ENCODE peak calls at places on chromosomes 6 and 20, in four cellular contexts. T, L, W and P are unnamed samples.
A peak's percentile ranks its signal among the peaks of the same experiment; 100 is the strongest.

GRCh38 chr6:1606533-1607235 is 3.0 kb upstream of the FOXC1 start:
- DNase-seq in T (no peak), L (no peak), W (no peak), P (no peak)

GRCh38 chr6:89313006-89313405 is 2.1 kb downstream of the GABRR2 start:
- DNase-seq in T (no peak), L (no peak), W (no peak), P (no peak)

GRCh38 chr6:39092124-39092523 is 22.9 kb downstream of the SAYSD1 start:
- DNase-seq in T (no peak), L (no peak), W (peak; percentile 58), P (no peak)

GRCh38 chr6:83757021-83757420 is 48.1 kb upstream of the SNAP91 start:
- DNase-seq in T (no peak), L (no peak), W (no peak), P (no peak)

GRCh38 chr6:11921017-11921438 is 91.1 kb upstream of the HIVEP1 start:
- DNase-seq in T (no peak), L (no peak), W (no peak), P (no peak)

GRCh38 chr6:56683882-56684281 is 41.2 kb upstream of the DST start:
- DNase-seq in T (no peak), L (peak; percentile 51), W (no peak), P (no peak)

GRCh38 chr6:138818496-138819194 is 22.8 kb downstream of the ECT2L start:
- DNase-seq in T (no peak), L (no peak), W (no peak), P (no peak)

GRCh38 chr20:64058536-64058935 is 4.5 kb upstream of the TCEA2 start:
- DNase-seq in T (no peak), L (no peak), W (no peak), P (no peak)

GRCh38 chr20:4973330-4974097 is 27.8 kb downstream of the SLC23A2 start:
- DNase-seq in T (peak; percentile 85), L (no peak), W (no peak), P (no peak)

GRCh38 chr20:3218307-3218988 is 9.2 kb downstream of the ITPA start:
- DNase-seq in T (no peak), L (peak; percentile 25), W (peak; percentile 55), P (no peak)

GRCh38 chr6:24673625-24674024 is 6.7 kb downstream of the ACOT13 start:
- DNase-seq in T (no peak), L (no peak), W (no peak), P (no peak)

GRCh38 chr6:72828904-72829303 is 207.0 kb downstream of the KCNQ5 start:
- DNase-seq in T (no peak), L (no peak), W (no peak), P (no peak)

GRCh38 chr20:11499235-11499634 is 418.5 kb upstream of the BTBD3 start:
- DNase-seq in T (no peak), L (no peak), W (no peak), P (no peak)

GRCh38 chr6:135600931-135601330 is 103.4 kb upstream of the AHI1 start:
- DNase-seq in T (no peak), L (no peak), W (no peak), P (no peak)

GRCh38 chr20:13875265-13875811 is 90.5 kb downstream of the NDUFAF5 start:
- DNase-seq in T (no peak), L (no peak), W (no peak), P (no peak)

GRCh38 chr6:71123051-71123450 is 165.6 kb upstream of the OGFRL1 start:
- DNase-seq in T (no peak), L (no peak), W (no peak), P (no peak)

GRCh38 chr6:132412656-132413500 is 11.6 kb upstream of the MOXD1 start:
- DNase-seq in T (no peak), L (no peak), W (no peak), P (no peak)

GRCh38 chr6:104531591-104531990 is 328.1 kb downstream of the HACE1 start:
- DNase-seq in T (no peak), L (no peak), W (no peak), P (no peak)

GRCh38 chr6:143337201-143337949 is 113.1 kb downstream of the ADAT2 start:
- DNase-seq in T (peak; percentile 44), L (no peak), W (peak; percentile 62), P (peak; percentile 78)

GRCh38 chr6:125285936-125286335 is 15.8 kb downstream of the HDDC2 start:
- DNase-seq in T (no peak), L (no peak), W (no peak), P (no peak)

GRCh38 chr6:157385482-157385881 is 4.5 kb downstream of the ZDHHC14 start:
- DNase-seq in T (no peak), L (no peak), W (no peak), P (no peak)

GRCh38 chr6:135261872-135262725 is 81.0 kb downstream of the MYB start:
- DNase-seq in T (no peak), L (no peak), W (no peak), P (no peak)

GRCh38 chr6:143111443-143111842 is 50.8 kb downstream of the AIG1 start:
- DNase-seq in T (no peak), L (no peak), W (no peak), P (no peak)

GRCh38 chr6:170147832-170148708 is 142.8 kb downstream of the DLL1 start:
- DNase-seq in T (no peak), L (no peak), W (no peak), P (no peak)

GRCh38 chr6:26592649-26593048 is 4.1 kb upstream of the ABT1 start:
- DNase-seq in T (no peak), L (no peak), W (no peak), P (no peak)

GRCh38 chr20:16143596-16143995 is 429.7 kb downstream of the KIF16B start:
- DNase-seq in T (no peak), L (no peak), W (no peak), P (no peak)

GRCh38 chr20:9506964-9507369 is 7.4 kb upstream of the LAMP5 start:
- DNase-seq in T (no peak), L (no peak), W (no peak), P (no peak)

GRCh38 chr6:132466952-132467351 is 46.0 kb downstream of the STX7 start:
- DNase-seq in T (no peak), L (no peak), W (no peak), P (no peak)

GRCh38 chr6:29758761-29759160 is 35.5 kb downstream of the HLA-F start:
- DNase-seq in T (no peak), L (no peak), W (no peak), P (no peak)

GRCh38 chr6:72624557-72625160 is 2.8 kb downstream of the KCNQ5 start:
- DNase-seq in T (no peak), L (no peak), W (no peak), P (no peak)

GRCh38 chr20:8183526-8183925 is 51.5 kb downstream of the PLCB1 start:
- DNase-seq in T (no peak), L (no peak), W (no peak), P (no peak)

GRCh38 chr6:26323525-26324294 is 41.3 kb upstream of the BTN3A2 start:
- DNase-seq in T (no peak), L (no peak), W (no peak), P (no peak)

GRCh38 chr6:2893276-2893675 is 9.8 kb downstream of the SERPINB9 start:
- DNase-seq in T (no peak), L (no peak), W (no peak), P (no peak)
- H3K36me3 ChIP-seq in T (no peaks in the 10 kb centered on the region), L (no peaks in the 10 kb centered on the region), W (no peaks in the 10 kb centered on the region), P (peaks cover 30% of the 10 kb centered on the region)

DNA sequence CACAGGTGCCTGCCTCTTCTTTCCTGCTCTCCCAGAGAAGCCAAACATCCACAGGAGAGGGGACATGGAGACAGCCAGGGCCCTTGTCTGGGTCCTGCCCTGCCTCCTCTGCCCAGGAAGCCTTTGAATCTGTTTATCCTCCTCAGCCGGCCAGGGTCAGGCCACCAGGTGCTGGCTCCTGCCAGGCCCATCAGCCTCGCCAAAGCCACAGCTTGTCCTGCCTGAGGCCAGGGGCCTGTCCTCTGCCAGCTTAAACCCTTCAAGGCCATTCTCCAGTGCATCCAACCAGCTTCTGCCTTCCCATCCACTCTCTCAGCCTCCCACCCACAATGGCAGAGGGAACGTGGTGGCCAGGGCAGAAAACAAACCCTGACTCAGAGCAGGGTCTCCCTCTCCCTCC is 254.6 kb downstream of the ANKRD60 start:
- DNase-seq in T (no peak), L (no peak), W (no peak), P (no peak)
- H3K27me3 ChIP-seq in T (no peaks in the 10 kb centered on the region), L (no peaks in the 10 kb centered on the region), W (no peaks in the 10 kb centered on the region), P (no peaks in the 10 kb centered on the region)

GRCh38 chr20:38542994-38543906 is 37.7 kb upstream of the ADIG start:
- DNase-seq in T (no peak), L (no peak), W (no peak), P (no peak)

GRCh38 chr20:38534756-38535155 is 46.2 kb upstream of the ADIG start:
- DNase-seq in T (no peak), L (no peak), W (no peak), P (no peak)

GRCh38 chr20:38537176-38537575 is 43.8 kb upstream of the ADIG start:
- DNase-seq in T (no peak), L (no peak), W (no peak), P (no peak)

GRCh38 chr20:38536310-38536709 is 44.7 kb upstream of the ADIG start:
- DNase-seq in T (no peak), L (no peak), W (no peak), P (no peak)

DNA sequence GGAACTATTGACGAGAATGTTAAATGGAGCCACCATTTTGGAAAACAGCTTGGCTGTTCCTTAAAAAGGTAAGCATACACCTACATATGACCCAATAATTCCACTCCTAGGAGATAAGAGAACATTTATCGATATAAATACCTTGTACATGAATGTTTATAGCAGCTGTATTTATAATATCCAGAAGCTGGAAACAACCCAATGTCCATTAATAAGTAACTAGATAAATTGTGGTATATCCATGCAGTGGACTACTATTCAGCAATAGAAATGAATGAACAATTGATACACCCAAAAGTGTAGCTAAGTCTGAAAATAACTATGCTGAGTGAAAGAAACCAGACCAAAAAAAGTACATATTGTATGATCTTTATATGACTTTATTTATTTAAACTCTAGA is 42.2 kb upstream of the ADIG start:
- DNase-seq in T (no peak), L (no peak), W (no peak), P (no peak)
- H3K36me3 ChIP-seq in T (no peaks in the 10 kb centered on the region), L (no peaks in the 10 kb centered on the region), W (peaks cover 14% of the 10 kb centered on the region), P (peaks cover 6% of the 10 kb centered on the region)

GRCh38 chr20:1998715-1999114 is 4.9 kb upstream of the PDYN start:
- DNase-seq in T (no peak), L (no peak), W (no peak), P (no peak)

GRCh38 chr20:2000286-2000685 is 6.4 kb upstream of the PDYN start:
- DNase-seq in T (no peak), L (no peak), W (no peak), P (no peak)

GRCh38 chr20:1998193-1998520 is 4.3 kb upstream of the PDYN start:
- DNase-seq in T (no peak), L (no peak), W (no peak), P (no peak)

GRCh38 chr20:1995531-1996310 is 1.9 kb upstream of the PDYN start:
- DNase-seq in T (no peak), L (no peak), W (no peak), P (no peak)

DNA sequence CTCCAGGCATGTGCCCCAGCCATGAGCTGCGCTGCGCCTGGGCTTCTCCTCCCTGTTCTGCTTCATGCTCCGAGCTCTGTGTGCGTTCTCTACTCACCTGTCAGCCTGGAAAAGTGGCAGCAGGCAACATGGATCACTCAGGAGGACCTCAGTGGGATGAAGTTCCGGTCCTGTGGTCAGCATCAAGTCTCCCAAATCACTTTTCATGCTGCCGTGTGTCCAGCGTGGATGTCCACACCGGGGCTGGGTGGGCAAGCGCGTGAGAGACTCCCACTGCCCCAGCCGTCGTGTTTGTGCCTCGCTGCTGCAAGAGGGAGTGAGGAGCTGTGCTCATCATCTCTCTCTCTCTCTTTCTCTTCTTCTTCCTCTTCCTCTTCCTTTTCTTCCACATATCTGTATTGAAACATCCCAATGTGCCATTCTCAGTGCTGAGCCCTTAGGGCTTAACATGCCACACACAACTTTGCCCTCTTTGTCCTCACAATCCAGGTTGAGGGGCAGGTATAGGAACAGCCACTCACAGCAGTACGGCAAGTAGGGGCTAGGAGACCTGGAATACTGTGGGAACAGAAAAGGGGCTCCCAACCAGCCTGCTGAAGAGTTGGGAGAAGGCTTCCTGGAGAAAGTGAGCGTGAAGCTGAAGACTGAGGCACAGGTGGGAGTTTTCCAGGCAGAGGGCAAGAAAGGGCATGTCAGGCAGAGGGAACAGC is 3.8 kb upstream of the PDYN start:
- DNase-seq in T (no peak), L (no peak), W (no peak), P (no peak)
- H3K27me3 ChIP-seq in T (no peaks in the 10 kb centered on the region), L (peaks cover 7% of the 10 kb centered on the region), W (no peaks in the 10 kb centered on the region), P (no peaks in the 10 kb centered on the region)